ENCODE peak calls at places on chromosome 1, in ten cellular contexts. C, J, M, L, F, Z, E, N, W and X are unnamed samples.

GRCh38 chr1:112836642-112837041 is 119.4 kb downstream of the SLC16A1 start:
- DNase-seq in C (no peak), J (no peak), M (no peak), L (no peak), F (no peak), Z (no peak), E (no peak), N (no peak), W (no peak), X (peak)

GRCh38 chr1:70896224-70896623 is 151.4 kb downstream of the PTGER3 start:
- DNase-seq in C (no peak), J (no peak), M (no peak), L (no peak), F (no peak), Z (no peak), E (no peak), N (no peak), W (no peak), X (no peak)

GRCh38 chr1:113195115-113195845 is 122.3 kb downstream of the LRIG2 start:
- DNase-seq in C (no peak), J (no peak), M (no peak), L (no peak), F (no peak), Z (no peak), E (no peak), N (no peak), W (no peak), X (no peak)

GRCh38 chr1:7703321-7704213 is 67.5 kb upstream of the VAMP3 start:
- DNase-seq in C (no peak), J (no peak), M (peak), L (no peak), F (no peak), Z (no peak), E (no peak), N (peak), W (no peak), X (peak)

GRCh38 chr1:209645574-209646452 is 6.4 kb downstream of the LAMB3 start:
- DNase-seq in C (no peak), J (no peak), M (no peak), L (no peak), F (no peak), Z (no peak), E (no peak), N (no peak), W (no peak), X (no peak)

GRCh38 chr1:7511381-7511780 is 259.7 kb upstream of the VAMP3 start:
- DNase-seq in C (no peak), J (no peak), M (no peak), L (no peak), F (no peak), Z (no peak), E (no peak), N (no peak), W (no peak), X (no peak)

GRCh38 chr1:161768986-161769672 is 3.0 kb downstream of the ATF6 start:
- DNase-seq in C (no peak), J (no peak), M (no peak), L (no peak), F (no peak), Z (no peak), E (no peak), N (no peak), W (no peak), X (no peak)

GRCh38 chr1:59815892-59816291 is 1.1 kb downstream of the HOOK1 start:
- DNase-seq in C (no peak), J (no peak), M (no peak), L (no peak), F (no peak), Z (no peak), E (no peak), N (no peak), W (no peak), X (no peak)

GRCh38 chr1:6462412-6463119 is 3.4 kb downstream of the TNFRSF25 start:
- DNase-seq in C (no peak), J (no peak), M (no peak), L (no peak), F (no peak), Z (no peak), E (no peak), N (no peak), W (no peak), X (no peak)

GRCh38 chr1:24929876-24930702 is at the start of gene RUNX3:
- DNase-seq in C (peak), J (peak), M (peak), L (peak), F (peak), Z (peak), E (peak), N (no peak), W (no peak), X (peak)